ENCODE peak calls at places on chromosomes 7 and 10, in nine cellular contexts. One of them, this sample, is unnamed.

GRCh38 chr10:19998482-19998881 is 182.2 kb downstream of the PLXDC2 start:
- DNase-seq in Right ventricle myocardium inferior: no peak
- DNase-seq in Daoy: no peak
- DNase-seq in naive thymus-derived CD8-positive, alpha-beta T cell: no peak
- DNase-seq in stimulated activated CD4-positive, alpha-beta T cell treated with anti-CD3 and anti-CD28 coated beads, TNF-alpha, amount 100 ng/mL, for 4 hours: no peak
- DNase-seq in hepatic stellate cell: no peak
- DNase-seq in endothelial cell of umbilical vein: no peak
- DNase-seq in SHP77: no peak
- DNase-seq in frontal cortex: no peak
- DNase-seq in this sample: no peak

GRCh38 chr7:87797798-87798403 is 78.3 kb downstream of the SLC25A40 start:
- DNase-seq in hepatic stellate cell: no peak
- DNase-seq in SHP77: peak
- DNase-seq in naive thymus-derived CD8-positive, alpha-beta T cell: no peak
- DNase-seq in endothelial cell of umbilical vein: peak
- DNase-seq in Right ventricle myocardium inferior: no peak
- DNase-seq in stimulated activated CD4-positive, alpha-beta T cell treated with anti-CD3 and anti-CD28 coated beads, TNF-alpha, amount 100 ng/mL, for 4 hours: no peak
- DNase-seq in frontal cortex: peak
- DNase-seq in Daoy: peak
- DNase-seq in this sample: peak

GRCh38 chr7:13151982-13152381 is 464.5 kb downstream of the ARL4A start:
- DNase-seq in endothelial cell of umbilical vein: no peak
- DNase-seq in frontal cortex: no peak
- DNase-seq in naive thymus-derived CD8-positive, alpha-beta T cell: no peak
- DNase-seq in SHP77: no peak
- DNase-seq in hepatic stellate cell: no peak
- DNase-seq in Right ventricle myocardium inferior: no peak
- DNase-seq in stimulated activated CD4-positive, alpha-beta T cell treated with anti-CD3 and anti-CD28 coated beads, TNF-alpha, amount 100 ng/mL, for 4 hours: no peak
- DNase-seq in Daoy: no peak
- DNase-seq in this sample: no peak

GRCh38 chr7:157691521-157692155 is 354.8 kb downstream of the DNAJB6 start:
- DNase-seq in naive thymus-derived CD8-positive, alpha-beta T cell: no peak
- DNase-seq in Daoy: no peak
- DNase-seq in Right ventricle myocardium inferior: no peak
- DNase-seq in frontal cortex: no peak
- DNase-seq in hepatic stellate cell: no peak
- DNase-seq in endothelial cell of umbilical vein: peak
- DNase-seq in SHP77: no peak
- DNase-seq in stimulated activated CD4-positive, alpha-beta T cell treated with anti-CD3 and anti-CD28 coated beads, TNF-alpha, amount 100 ng/mL, for 4 hours: no peak
- DNase-seq in this sample: peak

GRCh38 chr7:134701272-134701671 is 54.6 kb downstream of the BPGM start:
- DNase-seq in hepatic stellate cell: no peak
- DNase-seq in stimulated activated CD4-positive, alpha-beta T cell treated with anti-CD3 and anti-CD28 coated beads, TNF-alpha, amount 100 ng/mL, for 4 hours: no peak
- DNase-seq in endothelial cell of umbilical vein: peak
- DNase-seq in Right ventricle myocardium inferior: no peak
- DNase-seq in naive thymus-derived CD8-positive, alpha-beta T cell: no peak
- DNase-seq in frontal cortex: no peak
- DNase-seq in Daoy: peak
- DNase-seq in SHP77: no peak
- DNase-seq in this sample: no peak

GRCh38 chr7:76397409-76398183 is 11.9 kb downstream of the SSC4D start:
- DNase-seq in hepatic stellate cell: peak
- DNase-seq in SHP77: peak
- DNase-seq in stimulated activated CD4-positive, alpha-beta T cell treated with anti-CD3 and anti-CD28 coated beads, TNF-alpha, amount 100 ng/mL, for 4 hours: peak
- DNase-seq in Daoy: peak
- DNase-seq in frontal cortex: peak
- DNase-seq in endothelial cell of umbilical vein: peak
- DNase-seq in Right ventricle myocardium inferior: peak
- DNase-seq in naive thymus-derived CD8-positive, alpha-beta T cell: peak
- DNase-seq in this sample: no peak

GRCh38 chr10:132293416-132294195 is 14.1 kb downstream of the STK32C start:
- DNase-seq in Right ventricle myocardium inferior: peak
- DNase-seq in stimulated activated CD4-positive, alpha-beta T cell treated with anti-CD3 and anti-CD28 coated beads, TNF-alpha, amount 100 ng/mL, for 4 hours: no peak
- DNase-seq in naive thymus-derived CD8-positive, alpha-beta T cell: no peak
- DNase-seq in endothelial cell of umbilical vein: no peak
- DNase-seq in SHP77: peak
- DNase-seq in hepatic stellate cell: no peak
- DNase-seq in frontal cortex: peak
- DNase-seq in Daoy: no peak
- DNase-seq in this sample: no peak

GRCh38 chr7:6443372-6443941 is 4.3 kb downstream of the DAGLB start:
- DNase-seq in Daoy: peak
- DNase-seq in stimulated activated CD4-positive, alpha-beta T cell treated with anti-CD3 and anti-CD28 coated beads, TNF-alpha, amount 100 ng/mL, for 4 hours: no peak
- DNase-seq in hepatic stellate cell: peak
- DNase-seq in Right ventricle myocardium inferior: no peak
- DNase-seq in endothelial cell of umbilical vein: peak
- DNase-seq in frontal cortex: no peak
- DNase-seq in SHP77: no peak
- DNase-seq in naive thymus-derived CD8-positive, alpha-beta T cell: no peak
- DNase-seq in this sample: no peak

GRCh38 chr10:97532935-97533671 is 34.4 kb downstream of the UBTD1 start:
- DNase-seq in frontal cortex: no peak
- DNase-seq in stimulated activated CD4-positive, alpha-beta T cell treated with anti-CD3 and anti-CD28 coated beads, TNF-alpha, amount 100 ng/mL, for 4 hours: no peak
- DNase-seq in naive thymus-derived CD8-positive, alpha-beta T cell: no peak
- DNase-seq in Right ventricle myocardium inferior: no peak
- DNase-seq in endothelial cell of umbilical vein: no peak
- DNase-seq in Daoy: peak
- DNase-seq in hepatic stellate cell: no peak
- DNase-seq in SHP77: no peak
- DNase-seq in this sample: no peak

GRCh38 chr10:53573498-53573897 is 800.9 kb upstream of the MBL2 start:
- DNase-seq in stimulated activated CD4-positive, alpha-beta T cell treated with anti-CD3 and anti-CD28 coated beads, TNF-alpha, amount 100 ng/mL, for 4 hours: no peak
- DNase-seq in hepatic stellate cell: no peak
- DNase-seq in naive thymus-derived CD8-positive, alpha-beta T cell: no peak
- DNase-seq in Right ventricle myocardium inferior: no peak
- DNase-seq in endothelial cell of umbilical vein: no peak
- DNase-seq in SHP77: no peak
- DNase-seq in Daoy: no peak
- DNase-seq in frontal cortex: no peak
- DNase-seq in this sample: no peak

GRCh38 chr7:32163141-32163806 is 93.1 kb upstream of the PDE1C start:
- DNase-seq in stimulated activated CD4-positive, alpha-beta T cell treated with anti-CD3 and anti-CD28 coated beads, TNF-alpha, amount 100 ng/mL, for 4 hours: no peak
- DNase-seq in Right ventricle myocardium inferior: no peak
- DNase-seq in Daoy: peak
- DNase-seq in SHP77: no peak
- DNase-seq in naive thymus-derived CD8-positive, alpha-beta T cell: no peak
- DNase-seq in endothelial cell of umbilical vein: peak
- DNase-seq in frontal cortex: no peak
- DNase-seq in hepatic stellate cell: peak
- DNase-seq in this sample: no peak

GRCh38 chr7:28505014-28505413 is 92.7 kb downstream of the CREB5 start:
- DNase-seq in Daoy: no peak
- DNase-seq in hepatic stellate cell: no peak
- DNase-seq in naive thymus-derived CD8-positive, alpha-beta T cell: no peak
- DNase-seq in frontal cortex: no peak
- DNase-seq in Right ventricle myocardium inferior: no peak
- DNase-seq in endothelial cell of umbilical vein: no peak
- DNase-seq in stimulated activated CD4-positive, alpha-beta T cell treated with anti-CD3 and anti-CD28 coated beads, TNF-alpha, amount 100 ng/mL, for 4 hours: no peak
- DNase-seq in SHP77: no peak
- DNase-seq in this sample: no peak

GRCh38 chr7:78780560-78780959 is 672.9 kb downstream of the MAGI2 start:
- DNase-seq in Daoy: no peak
- DNase-seq in Right ventricle myocardium inferior: no peak
- DNase-seq in stimulated activated CD4-positive, alpha-beta T cell treated with anti-CD3 and anti-CD28 coated beads, TNF-alpha, amount 100 ng/mL, for 4 hours: no peak
- DNase-seq in frontal cortex: no peak
- DNase-seq in endothelial cell of umbilical vein: no peak
- DNase-seq in naive thymus-derived CD8-positive, alpha-beta T cell: no peak
- DNase-seq in hepatic stellate cell: no peak
- DNase-seq in SHP77: no peak
- DNase-seq in this sample: no peak